ENCODE peak calls at places on chromosomes 7 and 10, in nine cellular contexts. I is NCI-H1105; A is activated CD4-positive, alpha-beta memory T cell treated with anti-CD3 and anti-CD28 coated beads for 36 hours; R is GM12891; P is brain pericyte; O is GM06990; Y is activated T-cell treated with anti-CD3 and anti-CD28 coated beads, Interleukin-2, amount 50 U/mL, for 72 hours; S is neural progenitor cell; D is astrocyte of the hippocampus. B is an unnamed sample.

GRCh38 chr7:156237614-156238013 is 403.0 kb upstream of the RNF32 start:
- DNase-seq in I (no peak), A (no peak), R (no peak), P (no peak), O (no peak), Y (no peak), S (no peak), D (no peak), B (no peak)

GRCh38 chr10:96334888-96335526 is 23.8 kb downstream of the OPALIN start:
- DNase-seq in I (no peak), A (no peak), R (no peak), P (no peak), O (no peak), Y (peak; percentile 13), S (peak; percentile 70), D (peak; percentile 68), B (no peak)

GRCh38 chr10:48836605-48837004 is 103.0 kb downstream of the LRRC18 start:
- DNase-seq in I (no peak), A (no peak), R (no peak), P (no peak), O (no peak), Y (no peak), S (no peak), D (no peak), B (no peak)

GRCh38 chr10:125911990-125912389 is 15.6 kb downstream of the FANK1 start:
- DNase-seq in I (no peak), A (no peak), R (no peak), P (no peak), O (no peak), Y (no peak), S (no peak), D (no peak), B (no peak)

GRCh38 chr7:126760914-126761577 is 491.7 kb downstream of the GRM8 start:
- DNase-seq in I (no peak), A (no peak), R (no peak), P (no peak), O (no peak), Y (no peak), S (no peak), D (no peak), B (no peak)

GRCh38 chr7:133796778-133797177 is 330.4 kb upstream of the LRGUK start:
- DNase-seq in I (no peak), A (no peak), R (no peak), P (no peak), O (no peak), Y (no peak), S (no peak), D (no peak), B (no peak)

GRCh38 chr10:72426982-72427381 is 72.3 kb upstream of the DNAJB12 start:
- DNase-seq in I (no peak), A (no peak), R (no peak), P (no peak), O (no peak), Y (no peak), S (peak; percentile 72), D (no peak), B (no peak)

GRCh38 chr7:132041108-132041507 is 484.7 kb upstream of the PODXL start:
- DNase-seq in I (no peak), A (no peak), R (no peak), P (no peak), O (no peak), Y (no peak), S (no peak), D (no peak), B (no peak)

GRCh38 chr10:89481662-89482061 is 53.7 kb downstream of the SLC16A12 start:
- DNase-seq in I (no peak), A (no peak), R (no peak), P (peak; percentile 85), O (no peak), Y (no peak), S (no peak), D (peak; percentile 82), B (no peak)

GRCh38 chr10:119290301-119291036 is 83.1 kb downstream of the GRK5 start:
- DNase-seq in I (no peak), A (no peak), R (no peak), P (no peak), O (no peak), Y (no peak), S (no peak), D (no peak), B (no peak)

GRCh38 chr7:30171753-30172447 is 37.1 kb downstream of the MTURN start:
- DNase-seq in I (no peak), A (no peak), R (no peak), P (no peak), O (no peak), Y (no peak), S (no peak), D (no peak), B (no peak)

GRCh38 chr10:25036381-25036780 is 20.0 kb downstream of the THNSL1 start:
- DNase-seq in I (no peak), A (no peak), R (no peak), P (no peak), O (peak; percentile 9), Y (no peak), S (no peak), D (no peak), B (no peak)

GRCh38 chr7:22574756-22575517 is 74.9 kb upstream of the STEAP1B start:
- DNase-seq in I (no peak), A (no peak), R (no peak), P (no peak), O (no peak), Y (no peak), S (no peak), D (no peak), B (no peak)

GRCh38 chr10:127441350-127442219 is 107.5 kb upstream of the NPS start:
- DNase-seq in I (no peak), A (no peak), R (no peak), P (no peak), O (no peak), Y (no peak), S (peak; percentile 9), D (no peak), B (no peak)

GRCh38 chr7:2403718-2404648 is 572 bp downstream of the CHST12 start:
- DNase-seq in I (peak; percentile 4), A (peak; percentile 45), R (no peak), P (no peak), O (no peak), Y (peak; percentile 55), S (peak; percentile 78), D (peak; percentile 70), B (no peak)